ENCODE peak calls at places on chromosome 16, in four cellular contexts. One of them, this sample, is unnamed.

GRCh38 chr16:1981972-1982574 is 804 bp upstream of the NOXO1 start:
- DNase-seq in ELR: no peak
- DNase-seq in AG20443: no peak
- DNase-seq in glutamatergic neuron: no peak
- DNase-seq in this sample: no peak

GRCh38 chr16:74053310-74053709 is 243.3 kb upstream of the PSMD7 start:
- DNase-seq in ELR: no peak
- DNase-seq in AG20443: no peak
- DNase-seq in glutamatergic neuron: no peak
- DNase-seq in this sample: no peak

GRCh38 chr16:57639172-57639571 is 10.7 kb downstream of the ADGRG1 start:
- DNase-seq in ELR: no peak
- DNase-seq in AG20443: no peak
- DNase-seq in glutamatergic neuron: peak; percentile 88
- DNase-seq in this sample: peak; percentile 90

GRCh38 chr16:55663770-55664677 is 8.2 kb downstream of the SLC6A2 start:
- DNase-seq in ELR: no peak
- DNase-seq in AG20443: no peak
- DNase-seq in glutamatergic neuron: no peak
- DNase-seq in this sample: no peak

GRCh38 chr16:8852534-8852933 is 16.3 kb downstream of the CARHSP1 start:
- DNase-seq in ELR: peak; percentile 37
- DNase-seq in AG20443: no peak
- DNase-seq in glutamatergic neuron: no peak
- DNase-seq in this sample: no peak

GRCh38 chr16:61730997-61731396 is 305.2 kb downstream of the CDH8 start:
- DNase-seq in ELR: no peak
- DNase-seq in AG20443: no peak
- DNase-seq in glutamatergic neuron: no peak
- DNase-seq in this sample: no peak

GRCh38 chr16:89729293-89729692 is 8.0 kb downstream of the ZNF276 start:
- DNase-seq in ELR: no peak
- DNase-seq in AG20443: no peak
- DNase-seq in glutamatergic neuron: no peak
- DNase-seq in this sample: no peak

GRCh38 chr16:72689851-72690250 is 358.1 kb downstream of the ZFHX3 start:
- DNase-seq in ELR: no peak
- DNase-seq in AG20443: peak; percentile 7
- DNase-seq in glutamatergic neuron: no peak
- DNase-seq in this sample: no peak

GRCh38 chr16:83717308-83717707 is 90.5 kb upstream of the HSBP1 start:
- DNase-seq in ELR: no peak
- DNase-seq in AG20443: no peak
- DNase-seq in glutamatergic neuron: no peak
- DNase-seq in this sample: no peak

GRCh38 chr16:48605518-48606110 is 4.4 kb downstream of the N4BP1 start:
- DNase-seq in ELR: no peak
- DNase-seq in AG20443: no peak
- DNase-seq in glutamatergic neuron: no peak
- DNase-seq in this sample: no peak

GRCh38 chr16:78925071-78925714 is 675.3 kb downstream of the MAF start:
- DNase-seq in ELR: no peak
- DNase-seq in AG20443: no peak
- DNase-seq in glutamatergic neuron: peak; percentile 46
- DNase-seq in this sample: peak; percentile 57

GRCh38 chr16:10744370-10745030 is 858 bp downstream of the NUBP1 start:
- DNase-seq in ELR: no peak
- DNase-seq in AG20443: peak; percentile 68
- DNase-seq in glutamatergic neuron: peak; percentile 3
- DNase-seq in this sample: no peak

GRCh38 chr16:57603110-57604024 is 25.1 kb upstream of the ADGRG1 start:
- DNase-seq in ELR: no peak
- DNase-seq in AG20443: no peak
- DNase-seq in glutamatergic neuron: no peak
- DNase-seq in this sample: no peak

GRCh38 chr16:46830417-46830901 is 521 bp downstream of the C16orf87 start:
- DNase-seq in ELR: peak; percentile 50
- DNase-seq in AG20443: peak; percentile 42
- DNase-seq in glutamatergic neuron: peak; percentile 59
- DNase-seq in this sample: peak; percentile 43

GRCh38 chr16:84379008-84379730 is 10.8 kb downstream of the ATP2C2 start:
- DNase-seq in ELR: no peak
- DNase-seq in AG20443: no peak
- DNase-seq in glutamatergic neuron: no peak
- DNase-seq in this sample: no peak

GRCh38 chr16:89915303-89916232 is 3.1 kb upstream of the MC1R start:
- DNase-seq in ELR: no peak
- DNase-seq in AG20443: no peak
- DNase-seq in glutamatergic neuron: no peak
- DNase-seq in this sample: no peak

GRCh38 chr16:14280541-14280940 is 209.4 kb downstream of the MRTFB start:
- DNase-seq in ELR: no peak
- DNase-seq in AG20443: no peak
- DNase-seq in glutamatergic neuron: no peak
- DNase-seq in this sample: no peak

GRCh38 chr16:11302977-11303376 is 21.8 kb upstream of the PRM1 start:
- DNase-seq in ELR: no peak
- DNase-seq in AG20443: no peak
- DNase-seq in glutamatergic neuron: no peak
- DNase-seq in this sample: no peak

GRCh38 chr16:56635441-56635967 is 3.0 kb upstream of the MT1A start:
- DNase-seq in ELR: no peak
- DNase-seq in AG20443: no peak
- DNase-seq in glutamatergic neuron: no peak
- DNase-seq in this sample: no peak

GRCh38 chr16:1271380-1271749 is 15.5 kb downstream of the TPSD1 start:
- DNase-seq in ELR: no peak
- DNase-seq in AG20443: no peak
- DNase-seq in glutamatergic neuron: no peak
- DNase-seq in this sample: no peak

GRCh38 chr16:53726625-53727024 is 22.7 kb downstream of the FTO start:
- DNase-seq in ELR: peak; percentile 17
- DNase-seq in AG20443: no peak
- DNase-seq in glutamatergic neuron: peak; percentile 19
- DNase-seq in this sample: peak; percentile 31

GRCh38 chr16:72673118-72673517 is 374.8 kb downstream of the ZFHX3 start:
- DNase-seq in ELR: peak; percentile 32
- DNase-seq in AG20443: no peak
- DNase-seq in glutamatergic neuron: no peak
- DNase-seq in this sample: no peak

GRCh38 chr16:53541326-53541725 is 38.3 kb upstream of the AKTIP start:
- DNase-seq in ELR: no peak
- DNase-seq in AG20443: peak; percentile 25
- DNase-seq in glutamatergic neuron: no peak
- DNase-seq in this sample: no peak

GRCh38 chr16:8866884-8867482 is 1.8 kb downstream of the CARHSP1 start:
- DNase-seq in ELR: no peak
- DNase-seq in AG20443: no peak
- DNase-seq in glutamatergic neuron: peak; percentile 40
- DNase-seq in this sample: no peak

GRCh38 chr16:65044861-65045260 is 77.0 kb downstream of the CDH11 start:
- DNase-seq in ELR: peak; percentile 2
- DNase-seq in AG20443: peak; percentile 48
- DNase-seq in glutamatergic neuron: no peak
- DNase-seq in this sample: no peak

GRCh38 chr16:3161235-3162018 is 26.6 kb upstream of the OR1F1 start:
- DNase-seq in ELR: no peak
- DNase-seq in AG20443: no peak
- DNase-seq in glutamatergic neuron: no peak
- DNase-seq in this sample: no peak

GRCh38 chr16:87374313-87374712 is 9.3 kb downstream of the FBXO31 start:
- DNase-seq in ELR: no peak
- DNase-seq in AG20443: no peak
- DNase-seq in glutamatergic neuron: no peak
- DNase-seq in this sample: no peak

GRCh38 chr16:69904495-69905170 is 46.5 kb upstream of the CLEC18A start:
- DNase-seq in ELR: no peak
- DNase-seq in AG20443: no peak
- DNase-seq in glutamatergic neuron: no peak
- DNase-seq in this sample: no peak

GRCh38 chr16:56848056-56848936 is 16.7 kb upstream of the SLC12A3 start:
- DNase-seq in ELR: peak; percentile 90
- DNase-seq in AG20443: peak; percentile 60
- DNase-seq in glutamatergic neuron: no peak
- DNase-seq in this sample: no peak